ENCODE peak calls at places on chromosomes 13 and 19, in six cellular contexts. One of them, this sample, is unnamed.
A peak's percentile ranks its signal among the peaks of the same experiment; 100 is the strongest.

GRCh38 chr19:39995794-39996193 is 1.1 kb upstream of the ZNF546 start:
- DNase-seq in heart right ventricle: no peak
- DNase-seq in gastrocnemius medialis: no peak
- DNase-seq in HCT116: no peak
- DNase-seq in kidney epithelial cell: no peak
- DNase-seq in Caco-2: no peak
- DNase-seq in this sample: no peak

GRCh38 chr19:31127132-31127967 is 221.9 kb downstream of the TSHZ3 start:
- DNase-seq in kidney epithelial cell: peak; percentile 50
- DNase-seq in Caco-2: no peak
- DNase-seq in heart right ventricle: no peak
- DNase-seq in HCT116: no peak
- DNase-seq in gastrocnemius medialis: no peak
- DNase-seq in this sample: peak; percentile 94

GRCh38 chr13:42266464-42266863 is 5.5 kb upstream of the AKAP11 start:
- DNase-seq in kidney epithelial cell: no peak
- DNase-seq in gastrocnemius medialis: no peak
- DNase-seq in HCT116: no peak
- DNase-seq in Caco-2: no peak
- DNase-seq in heart right ventricle: peak; percentile 11
- DNase-seq in this sample: no peak

GRCh38 chr13:44726214-44726613 is 150.1 kb upstream of the TSC22D1 start:
- DNase-seq in heart right ventricle: no peak
- DNase-seq in kidney epithelial cell: no peak
- DNase-seq in HCT116: no peak
- DNase-seq in gastrocnemius medialis: no peak
- DNase-seq in Caco-2: no peak
- DNase-seq in this sample: peak; percentile 90

GRCh38 chr13:46378411-46378810 is 8.6 kb downstream of the RUBCNL start:
- DNase-seq in gastrocnemius medialis: no peak
- DNase-seq in HCT116: no peak
- DNase-seq in kidney epithelial cell: no peak
- DNase-seq in Caco-2: no peak
- DNase-seq in heart right ventricle: no peak
- DNase-seq in this sample: no peak

GRCh38 chr13:26653310-26653709 is 95.8 kb downstream of the WASF3 start:
- DNase-seq in gastrocnemius medialis: no peak
- DNase-seq in Caco-2: no peak
- DNase-seq in heart right ventricle: no peak
- DNase-seq in kidney epithelial cell: peak; percentile 34
- DNase-seq in HCT116: no peak
- DNase-seq in this sample: no peak

GRCh38 chr13:25847145-25847544 is 204.7 kb downstream of the SHISA2 start:
- DNase-seq in Caco-2: no peak
- DNase-seq in kidney epithelial cell: no peak
- DNase-seq in HCT116: no peak
- DNase-seq in heart right ventricle: no peak
- DNase-seq in gastrocnemius medialis: no peak
- DNase-seq in this sample: no peak

GRCh38 chr19:30358821-30359580 is 13.2 kb upstream of the ZNF536 start:
- DNase-seq in HCT116: no peak
- DNase-seq in kidney epithelial cell: no peak
- DNase-seq in gastrocnemius medialis: no peak
- DNase-seq in Caco-2: no peak
- DNase-seq in heart right ventricle: no peak
- DNase-seq in this sample: no peak

GRCh38 chr13:95624020-95624419 is 20.5 kb downstream of the DZIP1 start:
- DNase-seq in Caco-2: peak; percentile 68
- DNase-seq in gastrocnemius medialis: no peak
- DNase-seq in heart right ventricle: no peak
- DNase-seq in kidney epithelial cell: no peak
- DNase-seq in HCT116: peak; percentile 39
- DNase-seq in this sample: no peak

GRCh38 chr13:80036845-80037504 is 304.0 kb downstream of the SPRY2 start:
- DNase-seq in gastrocnemius medialis: no peak
- DNase-seq in heart right ventricle: no peak
- DNase-seq in HCT116: no peak
- DNase-seq in Caco-2: no peak
- DNase-seq in kidney epithelial cell: no peak
- DNase-seq in this sample: no peak

GRCh38 chr13:106794131-106794530 is 226.2 kb upstream of the ARGLU1 start:
- DNase-seq in Caco-2: no peak
- DNase-seq in heart right ventricle: no peak
- DNase-seq in kidney epithelial cell: no peak
- DNase-seq in gastrocnemius medialis: no peak
- DNase-seq in HCT116: no peak
- DNase-seq in this sample: no peak

GRCh38 chr13:78137404-78138142 is 218.9 kb upstream of the EDNRB start:
- DNase-seq in Caco-2: peak; percentile 76
- DNase-seq in heart right ventricle: no peak
- DNase-seq in HCT116: peak; percentile 33
- DNase-seq in gastrocnemius medialis: no peak
- DNase-seq in kidney epithelial cell: peak; percentile 10
- DNase-seq in this sample: no peak

GRCh38 chr13:27712421-27712820 is 79.9 kb upstream of the GSX1 start:
- DNase-seq in HCT116: no peak
- DNase-seq in heart right ventricle: peak; percentile 12
- DNase-seq in gastrocnemius medialis: peak; percentile 10
- DNase-seq in kidney epithelial cell: no peak
- DNase-seq in Caco-2: peak; percentile 30
- DNase-seq in this sample: no peak

GRCh38 chr19:30696514-30696913 is 324.3 kb downstream of the ZNF536 start:
- DNase-seq in gastrocnemius medialis: no peak
- DNase-seq in HCT116: no peak
- DNase-seq in Caco-2: peak; percentile 19
- DNase-seq in heart right ventricle: no peak
- DNase-seq in kidney epithelial cell: no peak
- DNase-seq in this sample: no peak

GRCh38 chr19:48508729-48509310 is 2.8 kb downstream of the LMTK3 start:
- DNase-seq in kidney epithelial cell: no peak
- DNase-seq in HCT116: no peak
- DNase-seq in heart right ventricle: no peak
- DNase-seq in Caco-2: no peak
- DNase-seq in gastrocnemius medialis: no peak
- DNase-seq in this sample: no peak

GRCh38 chr13:39688278-39688677 is 32.8 kb downstream of the COG6 start:
- DNase-seq in HCT116: no peak
- DNase-seq in Caco-2: no peak
- DNase-seq in kidney epithelial cell: no peak
- DNase-seq in heart right ventricle: no peak
- DNase-seq in gastrocnemius medialis: no peak
- DNase-seq in this sample: no peak
- H3K27me3 ChIP-seq in HCT116: no peaks in the 10 kb centered on the region
- H3K27me3 ChIP-seq in Caco-2: no peaks in the 10 kb centered on the region
- H3K27me3 ChIP-seq in kidney epithelial cell: no peaks in the 10 kb centered on the region
- H3K27me3 ChIP-seq in heart right ventricle: no peaks in the 10 kb centered on the region
- H3K27me3 ChIP-seq in gastrocnemius medialis: no peaks in the 10 kb centered on the region
- H3K27me3 ChIP-seq in this sample: no peaks in the 10 kb centered on the region

DNA sequence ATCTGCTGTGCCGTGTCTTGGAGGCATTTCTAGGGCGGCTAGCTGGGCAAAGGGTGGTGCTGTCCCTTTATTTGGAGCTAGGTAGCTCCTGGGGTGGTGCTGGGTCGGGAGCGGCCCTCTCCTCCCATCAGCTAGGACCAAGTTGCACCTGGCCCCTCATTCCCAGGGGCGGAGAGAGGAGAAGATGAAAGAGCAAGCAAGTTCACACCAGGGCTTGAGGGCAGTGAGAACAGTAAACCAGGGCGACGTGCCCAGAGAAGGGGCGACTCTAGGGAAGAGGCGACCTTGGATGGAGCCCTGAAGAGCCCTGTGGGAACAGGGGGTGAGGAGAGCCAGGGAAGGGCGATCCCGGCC is 17.0 kb upstream of the KCNN1 start:
- DNase-seq in heart right ventricle: no peak
- DNase-seq in Caco-2: no peak
- DNase-seq in HCT116: no peak
- DNase-seq in kidney epithelial cell: no peak
- DNase-seq in gastrocnemius medialis: no peak
- DNase-seq in this sample: no peak
- H3K4me3 ChIP-seq in heart right ventricle: no peak overlapping the region
- H3K4me3 ChIP-seq in Caco-2: no peak overlapping the region
- H3K4me3 ChIP-seq in HCT116: peak overlapping the region; percentile 63
- H3K4me3 ChIP-seq in kidney epithelial cell: no peak overlapping the region
- H3K4me3 ChIP-seq in gastrocnemius medialis: no peak overlapping the region
- H3K4me3 ChIP-seq in this sample: no peak overlapping the region

DNA sequence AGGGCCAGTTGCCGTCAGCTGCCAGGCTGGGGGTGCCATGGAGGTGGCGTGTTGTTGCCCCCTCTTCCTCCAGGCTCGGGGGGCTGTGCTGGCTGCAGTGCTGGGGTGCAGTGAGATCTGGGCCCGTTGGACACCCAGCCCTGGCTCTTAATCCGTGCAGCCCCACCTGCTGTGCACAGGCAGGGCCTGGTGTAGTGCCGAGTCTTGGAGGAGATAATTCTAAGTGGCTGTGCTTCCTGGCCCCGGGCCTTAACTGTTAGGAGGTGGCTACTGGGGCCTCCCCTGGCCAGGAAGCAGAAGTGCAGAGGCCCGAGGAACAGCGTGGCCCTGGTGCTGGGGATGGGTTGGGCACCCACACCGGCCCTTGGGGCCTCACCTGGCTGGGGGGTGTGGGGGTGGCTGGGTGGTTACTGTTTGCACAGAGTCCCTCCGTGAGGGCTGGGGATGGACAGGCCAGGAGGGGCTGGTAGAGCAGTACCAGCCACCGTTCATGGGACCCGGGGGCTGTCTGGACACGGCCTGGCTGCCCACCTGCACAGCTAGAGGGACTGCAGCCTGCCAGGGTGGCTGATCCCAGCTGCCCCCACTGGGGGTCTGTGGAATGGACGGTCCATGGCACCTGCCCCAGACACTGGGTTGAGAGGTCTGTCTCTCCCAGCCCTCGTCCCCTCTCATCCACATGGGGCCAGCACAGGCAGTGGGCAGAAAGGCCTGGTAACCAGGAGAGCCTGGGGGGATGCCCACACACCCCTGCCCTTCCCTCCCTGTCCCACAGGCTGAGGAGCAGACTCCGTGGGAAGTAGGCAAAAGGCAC is 3.3 kb downstream of the GPX4 start:
- DNase-seq in gastrocnemius medialis: no peak
- DNase-seq in kidney epithelial cell: no peak
- DNase-seq in Caco-2: no peak
- DNase-seq in HCT116: no peak
- DNase-seq in heart right ventricle: no peak
- DNase-seq in this sample: no peak
- TF ChIP-seq CTCF in gastrocnemius medialis: no peak
- TF ChIP-seq CTCF in kidney epithelial cell: peak; percentile 35
- TF ChIP-seq CTCF in Caco-2: no peak
- TF ChIP-seq CTCF in HCT116: no peak
- TF ChIP-seq CTCF in heart right ventricle: no peak
- TF ChIP-seq CTCF in this sample: peak; percentile 33

DNA sequence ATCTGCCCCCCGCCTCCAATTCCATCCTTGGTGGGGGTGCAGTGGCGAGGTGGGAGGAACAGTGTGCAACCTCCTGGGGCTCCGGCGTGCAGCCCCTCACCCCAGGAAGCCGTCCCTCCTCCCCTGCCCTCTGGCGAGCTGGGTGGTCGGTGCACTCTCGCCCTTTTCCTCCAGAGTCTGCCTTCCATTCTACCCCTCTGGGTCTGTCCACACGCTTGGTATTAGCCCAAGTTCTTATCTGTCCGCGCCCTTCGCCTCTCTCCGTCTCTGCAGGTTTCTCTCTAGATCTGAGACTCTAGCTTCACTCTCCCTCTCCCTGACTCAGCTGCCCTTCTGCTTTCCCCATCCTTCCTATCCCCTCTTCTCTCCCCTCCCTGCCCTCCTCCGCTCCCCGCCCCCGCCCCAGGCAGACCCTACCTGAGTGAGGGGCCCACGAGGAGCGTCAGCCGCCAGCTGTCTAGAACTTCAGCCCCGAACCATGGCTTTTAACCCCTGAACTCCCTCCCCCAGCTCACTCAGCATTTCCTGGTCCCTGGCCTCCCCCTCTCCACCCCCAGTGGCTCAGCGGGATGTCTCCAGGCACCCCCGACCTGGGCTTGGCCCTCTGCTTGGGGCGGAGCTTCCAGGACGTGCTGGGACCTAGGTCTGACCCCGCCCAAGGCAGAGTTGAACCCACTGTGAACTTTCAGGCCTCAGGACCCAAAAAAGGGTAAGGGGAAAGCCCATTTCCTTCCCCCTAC is 499 bp upstream of the KLK13 start:
- DNase-seq in kidney epithelial cell: no peak
- DNase-seq in HCT116: no peak
- DNase-seq in Caco-2: no peak
- DNase-seq in gastrocnemius medialis: no peak
- DNase-seq in heart right ventricle: no peak
- DNase-seq in this sample: no peak
- H3K27me3 ChIP-seq in kidney epithelial cell: no peaks in the 10 kb centered on the region
- H3K27me3 ChIP-seq in HCT116: no peaks in the 10 kb centered on the region
- H3K27me3 ChIP-seq in Caco-2: no peaks in the 10 kb centered on the region
- H3K27me3 ChIP-seq in gastrocnemius medialis: peaks cover 11% of the 10 kb centered on the region
- H3K27me3 ChIP-seq in heart right ventricle: peaks cover 25% of the 10 kb centered on the region
- H3K27me3 ChIP-seq in this sample: no peaks in the 10 kb centered on the region